ENCODE peak calls at places on chromosomes 13 and 19, in six cellular contexts. C is RCC 7860; W is activated CD4-positive, alpha-beta T cell treated with anti-CD3 and anti-CD28 coated beads, Interleukin-2, amount 10 ng/mL, durations not matched to agents 24 days and 14 days; U is activated T-cell treated with anti-CD3 and anti-CD28 coated beads for 1 hour; S is choroid plexus epithelial cell; O is ascending aorta. F is an unnamed sample.

GRCh38 chr19:4606921-4607678 is 32.2 kb upstream of the TNFAIP8L1 start:
- DNase-seq in O (no peak), U (no peak), W (no peak), S (no peak), C (no peak), F (no peak)

GRCh38 chr19:6500837-6501739 is 1.0 kb downstream of the TUBB4A start:
- DNase-seq in C (no peak), W (no peak), U (no peak), O (no peak), S (no peak), F (no peak)

GRCh38 chr19:658916-659839 is 3.8 kb downstream of the RNF126 start:
- DNase-seq in O (no peak), S (no peak), W (no peak), U (no peak), C (no peak), F (no peak)

GRCh38 chr13:112069063-112069726 is 2.2 kb downstream of the SOX1 start:
- DNase-seq in O (no peak), U (no peak), W (peak), C (no peak), S (no peak), F (no peak)

GRCh38 chr19:34067861-34068271 is 104.4 kb upstream of the LSM14A start:
- DNase-seq in U (no peak), W (no peak), S (no peak), O (no peak), C (peak), F (no peak)

GRCh38 chr19:11257827-11258380 is 4.4 kb downstream of the DOCK6 start:
- DNase-seq in U (no peak), W (no peak), O (no peak), S (no peak), C (no peak), F (no peak)

GRCh38 chr19:976476-976875 is 7.7 kb upstream of the WDR18 start:
- DNase-seq in W (no peak), C (no peak), O (no peak), U (no peak), S (no peak), F (no peak)

GRCh38 chr19:42942187-42942789 is 5.3 kb upstream of the PSG7 start:
- DNase-seq in W (no peak), U (no peak), C (no peak), O (no peak), S (peak), F (no peak)

GRCh38 chr19:10762656-10763055 is 44.8 kb downstream of the DNM2 start:
- DNase-seq in C (peak), S (no peak), W (peak), U (no peak), O (no peak), F (no peak)

GRCh38 chr13:57933606-57934005 is 302.1 kb downstream of the PCDH17 start:
- DNase-seq in C (no peak), U (no peak), S (no peak), O (no peak), W (no peak), F (no peak)

GRCh38 chr19:13037161-13037560 is 41.9 kb downstream of the NFIX start:
- DNase-seq in S (peak), W (no peak), C (peak), O (no peak), U (no peak), F (no peak)

GRCh38 chr13:51885651-51886050 is 23.9 kb downstream of the CCDC70 start:
- DNase-seq in C (no peak), S (no peak), W (no peak), U (no peak), O (no peak), F (no peak)

GRCh38 chr13:41456768-41457588 is at the start of gene RGCC:
- DNase-seq in C (no peak), U (peak), S (peak), W (peak), O (peak), F (peak)

GRCh38 chr19:38774181-38774950 is 1.0 kb upstream of the LGALS7 start:
- DNase-seq in S (no peak), W (no peak), C (no peak), O (no peak), U (no peak), F (no peak)

GRCh38 chr13:23411220-23411619 is 22.3 kb downstream of the SACS start:
- DNase-seq in O (no peak), W (peak), S (no peak), C (no peak), U (no peak), F (no peak)

GRCh38 chr13:114286808-114287207 is 5.4 kb downstream of the UPF3A start:
- DNase-seq in U (no peak), O (no peak), W (no peak), C (peak), S (peak), F (no peak)

GRCh38 chr13:48437381-48437780 is 24.5 kb upstream of the LPAR6 start:
- DNase-seq in O (peak), W (no peak), C (no peak), U (no peak), S (peak), F (peak)

GRCh38 chr19:30684613-30685012 is 312.4 kb downstream of the ZNF536 start:
- DNase-seq in S (no peak), W (no peak), C (no peak), O (no peak), U (no peak), F (no peak)

GRCh38 chr19:7926021-7926726 is at the start of gene CTXN1:
- DNase-seq in S (peak), C (peak), U (peak), W (peak), O (no peak), F (peak)

GRCh38 chr19:3426433-3426832 is 53.9 kb downstream of the SMIM24 start:
- DNase-seq in U (no peak), W (no peak), O (no peak), S (no peak), C (no peak), F (no peak)

GRCh38 chr13:104683789-104684188 is 1617.6 kb upstream of the SLC10A2 start:
- DNase-seq in U (no peak), W (no peak), S (no peak), O (no peak), C (no peak), F (no peak)

F was measured in tibial nerve.